ENCODE peak calls at places on chromosomes 6 and 20, in eight cellular contexts. J, G, H, U, C, Z, X and K are unnamed samples.

GRCh38 chr20:63419299-63419698 is 53.2 kb downstream of the KCNQ2 start:
- DNase-seq in J (no peak), G (no peak), H (no peak), U (no peak), C (no peak), Z (no peak), X (no peak), K (no peak)

GRCh38 chr20:10902174-10902573 is 228.4 kb upstream of the JAG1 start:
- DNase-seq in J (no peak), G (no peak), H (no peak), U (no peak), C (no peak), Z (no peak), X (no peak), K (no peak)

GRCh38 chr6:52522151-52522626 is 54.7 kb downstream of the TRAM2 start:
- DNase-seq in J (no peak), G (no peak), H (no peak), U (peak; percentile 61), C (no peak), Z (peak; percentile 79), X (no peak), K (no peak)

GRCh38 chr6:5762561-5762968 is 244.2 kb downstream of the NRN1 start:
- DNase-seq in J (no peak), G (no peak), H (no peak), U (peak; percentile 66), C (no peak), Z (no peak), X (no peak), K (no peak)

GRCh38 chr6:116485786-116486185 is 24.6 kb downstream of the CALHM6 start:
- DNase-seq in J (no peak), G (no peak), H (no peak), U (no peak), C (no peak), Z (no peak), X (no peak), K (no peak)

GRCh38 chr6:154868143-154868594 is 126.9 kb upstream of the TIAM2 start:
- DNase-seq in J (peak; percentile 5), G (no peak), H (no peak), U (no peak), C (peak; percentile 66), Z (peak; percentile 76), X (no peak), K (no peak)

GRCh38 chr6:31094389-31094881 is 17.9 kb downstream of the C6orf15 start:
- DNase-seq in J (peak; percentile 65), G (no peak), H (peak; percentile 37), U (no peak), C (peak; percentile 83), Z (no peak), X (no peak), K (no peak)

GRCh38 chr20:4795394-4795793 is 73.7 kb downstream of the PRND start:
- DNase-seq in J (no peak), G (peak; percentile 22), H (no peak), U (no peak), C (peak; percentile 73), Z (peak; percentile 80), X (no peak), K (no peak)

GRCh38 chr6:23301546-23301945 is 732.2 kb downstream of the HDGFL1 start:
- DNase-seq in J (no peak), G (no peak), H (no peak), U (no peak), C (no peak), Z (peak; percentile 41), X (no peak), K (no peak)

GRCh38 chr6:154292855-154293519 is 63.6 kb downstream of the IPCEF1 start:
- DNase-seq in J (no peak), G (no peak), H (no peak), U (no peak), C (peak; percentile 88), Z (peak; percentile 92), X (no peak), K (no peak)

GRCh38 chr6:134950482-134950881 is 581 bp upstream of the ALDH8A1 start:
- DNase-seq in J (no peak), G (no peak), H (no peak), U (no peak), C (no peak), Z (no peak), X (no peak), K (no peak)

GRCh38 chr20:52294106-52294628 is 102.6 kb upstream of the ZFP64 start:
- DNase-seq in J (no peak), G (no peak), H (no peak), U (no peak), C (peak; percentile 28), Z (no peak), X (no peak), K (no peak)

GRCh38 chr6:95186710-95187109 is 390.6 kb upstream of the MANEA start:
- DNase-seq in J (no peak), G (no peak), H (no peak), U (no peak), C (no peak), Z (no peak), X (no peak), K (no peak)

GRCh38 chr20:38337561-38338140 is 8.6 kb upstream of the LBP start:
- DNase-seq in J (no peak), G (peak; percentile 93), H (no peak), U (no peak), C (peak; percentile 52), Z (no peak), X (no peak), K (no peak)

GRCh38 chr20:38714308-38714707 is 10.0 kb upstream of the SLC32A1 start:
- DNase-seq in J (no peak), G (peak; percentile 51), H (no peak), U (no peak), C (no peak), Z (no peak), X (no peak), K (no peak)

GRCh38 chr6:49514571-49515484 is 15.1 kb downstream of the GLYATL3 start:
- DNase-seq in J (no peak), G (no peak), H (no peak), U (no peak), C (peak; percentile 83), Z (no peak), X (no peak), K (no peak)

GRCh38 chr6:9514146-9514545 is 900.7 kb downstream of the TFAP2A start:
- DNase-seq in J (no peak), G (no peak), H (no peak), U (no peak), C (no peak), Z (no peak), X (no peak), K (no peak)

GRCh38 chr6:32581275-32582095 is 8.2 kb downstream of the HLA-DRB1 start:
- DNase-seq in J (no peak), G (no peak), H (no peak), U (no peak), C (no peak), Z (no peak), X (no peak), K (peak; percentile 17)

GRCh38 chr6:159693894-159694545 is 979 bp upstream of the SOD2 start:
- DNase-seq in J (peak; percentile 67), G (no peak), H (peak; percentile 71), U (peak; percentile 39), C (peak; percentile 73), Z (peak; percentile 36), X (peak; percentile 67), K (peak; percentile 71)

DNA sequence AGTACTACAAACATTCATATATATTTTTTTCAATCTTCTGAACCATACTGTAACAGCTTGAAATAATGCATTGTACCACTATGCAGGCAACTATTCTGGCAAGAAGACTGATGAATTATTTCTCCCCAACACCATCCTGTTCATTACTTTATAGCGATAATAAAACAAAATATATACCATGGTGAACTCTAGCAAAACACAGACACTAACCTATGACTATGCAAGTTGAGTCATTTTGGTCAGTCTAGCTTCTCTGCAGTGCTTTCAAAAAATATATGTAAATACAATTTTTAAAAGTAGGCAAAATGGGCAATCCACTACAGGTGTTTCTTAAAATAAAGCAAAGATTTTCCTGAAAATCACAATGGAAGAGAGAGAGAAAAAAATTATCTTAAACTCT is 20.3 kb downstream of the PHIP start:
- DNase-seq in J (no peak), G (no peak), H (no peak), U (no peak), C (no peak), Z (peak; percentile 12), X (no peak), K (no peak)
- H3K36me3 ChIP-seq in J (peaks cover 16% of the 10 kb centered on the region), G (peaks cover 58% of the 10 kb centered on the region), H (peaks cover 53% of the 10 kb centered on the region), U (no peaks in the 10 kb centered on the region), C (peaks cover 31% of the 10 kb centered on the region), Z (peaks cover 13% of the 10 kb centered on the region), X (no peaks in the 10 kb centered on the region), K (peaks cover 35% of the 10 kb centered on the region)

GRCh38 chr20:35499271-35499670 is 30.2 kb downstream of the C20orf173 start:
- DNase-seq in J (no peak), G (no peak), H (no peak), U (no peak), C (no peak), Z (no peak), X (no peak), K (no peak)
- H3K36me3 ChIP-seq in J (peaks cover 62% of the 10 kb centered on the region), G (peaks cover 98% of the 10 kb centered on the region), H (peaks cover 74% of the 10 kb centered on the region), U (no peaks in the 10 kb centered on the region), C (peaks cover 56% of the 10 kb centered on the region), Z (peaks cover 83% of the 10 kb centered on the region), X (no peaks in the 10 kb centered on the region), K (peaks cover 95% of the 10 kb centered on the region)

GRCh38 chr20:32230707-32231106 is 23.0 kb downstream of the POFUT1 start:
- DNase-seq in J (no peak), G (no peak), H (no peak), U (no peak), C (no peak), Z (no peak), X (no peak), K (no peak)

GRCh38 chr20:32234135-32234808 is 26.6 kb downstream of the POFUT1 start:
- DNase-seq in J (no peak), G (no peak), H (no peak), U (no peak), C (no peak), Z (no peak), X (no peak), K (no peak)

GRCh38 chr20:32232487-32232886 is 24.8 kb downstream of the POFUT1 start:
- DNase-seq in J (no peak), G (no peak), H (no peak), U (no peak), C (no peak), Z (no peak), X (no peak), K (no peak)

GRCh38 chr20:32231245-32231644 is 23.6 kb downstream of the POFUT1 start:
- DNase-seq in J (no peak), G (no peak), H (no peak), U (no peak), C (no peak), Z (peak; percentile 10), X (no peak), K (no peak)

DNA sequence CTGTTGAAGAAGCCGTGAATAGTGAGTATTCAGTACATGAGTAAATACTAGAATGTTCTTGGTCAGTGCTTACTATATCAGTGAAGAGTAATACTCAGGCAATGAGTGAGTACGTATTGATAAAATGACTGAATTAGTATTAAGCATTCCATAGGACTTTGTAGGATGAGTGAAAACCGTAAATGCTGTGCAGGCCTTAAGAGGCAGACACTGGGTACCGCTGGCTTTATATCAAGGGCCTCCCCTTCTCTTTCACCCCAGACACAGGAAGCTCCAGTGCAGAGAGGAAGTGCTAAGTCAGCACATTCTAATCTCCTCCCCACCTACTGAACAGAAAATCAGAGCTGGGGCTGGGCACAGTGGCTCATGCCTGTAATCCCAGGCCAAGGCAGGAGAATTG is 24.2 kb downstream of the POFUT1 start:
- DNase-seq in J (peak; percentile 44), G (no peak), H (no peak), U (no peak), C (no peak), Z (peak; percentile 61), X (no peak), K (no peak)
- H3K36me3 ChIP-seq in J (peaks cover under 1% of the 10 kb centered on the region), G (peaks cover 88% of the 10 kb centered on the region), H (peaks cover 28% of the 10 kb centered on the region), U (no peaks in the 10 kb centered on the region), C (peaks cover 53% of the 10 kb centered on the region), Z (peaks cover 56% of the 10 kb centered on the region), X (no peaks in the 10 kb centered on the region), K (no peaks in the 10 kb centered on the region)

GRCh38 chr20:50144362-50144761 is 9.2 kb downstream of the PEDS1 start:
- DNase-seq in J (no peak), G (no peak), H (peak; percentile 34), U (peak; percentile 47), C (peak; percentile 73), Z (peak; percentile 99), X (peak; percentile 60), K (peak; percentile 75)
- H3K36me3 ChIP-seq in J (peaks cover 3% of the 10 kb centered on the region), G (peaks cover 80% of the 10 kb centered on the region), H (no peaks in the 10 kb centered on the region), U (no peaks in the 10 kb centered on the region), C (peaks cover 56% of the 10 kb centered on the region), Z (peaks cover 59% of the 10 kb centered on the region), X (no peaks in the 10 kb centered on the region), K (peaks cover 24% of the 10 kb centered on the region)